ENCODE peak calls at places on chromosomes 1 and 21, in four cellular contexts. M is brain microvascular endothelial cell, V is right cardiac atrium, Z is uterus. A is an unnamed sample.

GRCh38 chr1:116680752-116681151 is 13.2 kb upstream of the IGSF3 start:
- DNase-seq in M (no peak), V (no peak), Z (no peak), A (no peak)

GRCh38 chr1:241964550-241965241 is 7.1 kb downstream of the BECN2 start:
- DNase-seq in M (no peak), V (peak), Z (no peak), A (no peak)

GRCh38 chr21:45699251-45699942 is 55.9 kb downstream of the PCBP3 start:
- DNase-seq in M (no peak), V (no peak), Z (no peak), A (peak)

GRCh38 chr1:88284066-88284465 is 400.0 kb upstream of the PKN2 start:
- DNase-seq in M (no peak), V (no peak), Z (no peak), A (no peak)

GRCh38 chr1:162753998-162754585 is 36.4 kb upstream of the HSD17B7 start:
- DNase-seq in M (no peak), V (no peak), Z (peak), A (no peak)

GRCh38 chr1:158087320-158087927 is 93.3 kb upstream of the CD1D start:
- DNase-seq in M (peak), V (peak), Z (peak), A (peak)

GRCh38 chr1:53316742-53317650 is 10.9 kb downstream of the LRP8 start:
- DNase-seq in M (no peak), V (no peak), Z (no peak), A (no peak)

GRCh38 chr1:245537992-245538391 is 383.2 kb downstream of the KIF26B start:
- DNase-seq in M (peak), V (no peak), Z (no peak), A (no peak)

GRCh38 chr21:27329255-27329851 is 362.5 kb upstream of the ADAMTS5 start:
- DNase-seq in M (no peak), V (no peak), Z (peak), A (no peak)

GRCh38 chr1:227734546-227734857 is 600 bp downstream of the JMJD4 start:
- DNase-seq in M (no peak), V (no peak), Z (no peak), A (no peak)

GRCh38 chr1:245686446-245687030 is 531.8 kb downstream of the KIF26B start:
- DNase-seq in M (no peak), V (no peak), Z (no peak), A (no peak)

GRCh38 chr1:93972341-93972740 is 63.1 kb upstream of the GCLM start:
- DNase-seq in M (no peak), V (no peak), Z (no peak), A (no peak)

GRCh38 chr1:29903767-29904166 is 667.4 kb downstream of the PTPRU start:
- DNase-seq in M (no peak), V (no peak), Z (no peak), A (no peak)

GRCh38 chr1:18351735-18352134 is 129.0 kb upstream of the KLHDC7A start:
- DNase-seq in M (no peak), V (no peak), Z (no peak), A (no peak)

GRCh38 chr1:26951821-26952497 is 8.3 kb downstream of the KDF1 start:
- DNase-seq in M (no peak), V (no peak), Z (no peak), A (no peak)

GRCh38 chr1:114011796-114012195 is 32.5 kb downstream of the OLFML3 start:
- DNase-seq in M (no peak), V (no peak), Z (no peak), A (no peak)

GRCh38 chr1:3319874-3320245 is 134.6 kb upstream of the ARHGEF16 start:
- DNase-seq in M (peak), V (no peak), Z (peak), A (peak)

GRCh38 chr1:44119525-44119924 is 904 bp downstream of the KLF17 start:
- DNase-seq in M (no peak), V (no peak), Z (no peak), A (no peak)

GRCh38 chr21:45981641-45982255 is at the start of gene COL6A1:
- DNase-seq in M (no peak), V (peak), Z (peak), A (no peak)

GRCh38 chr1:233381806-233382205 is 54.3 kb downstream of the MAP3K21 start:
- DNase-seq in M (no peak), V (no peak), Z (no peak), A (no peak)

GRCh38 chr1:108745980-108746381 is 493 bp upstream of the STXBP3 start:
- DNase-seq in M (no peak), V (no peak), Z (no peak), A (no peak)
- H3K4me3 ChIP-seq in M (no peak), V (no peak), Z (peak), A (no peak)

GRCh38 chr1:85621430-85621829 is 40.9 kb downstream of the CCN1 start:
- DNase-seq in M (no peak), V (no peak), Z (no peak), A (no peak)
- H3K4me3 ChIP-seq in M (no peak), V (no peak), Z (no peak), A (no peak)

GRCh38 chr1:203625623-203626189 is 926 bp upstream of the ATP2B4 start:
- DNase-seq in M (peak), V (no peak), Z (peak), A (peak)
- H3K4me3 ChIP-seq in M (no peak), V (no peak), Z (peak), A (peak)

GRCh38 chr1:236253918-236254637 is 27.7 kb downstream of the ERO1B start:
- DNase-seq in M (no peak), V (no peak), Z (no peak), A (no peak)
- H3K4me3 ChIP-seq in M (no peak), V (no peak), Z (no peak), A (no peak)

GRCh38 chr1:209319549-209319948 is 264.0 kb upstream of the CAMK1G start:
- DNase-seq in M (peak), V (no peak), Z (no peak), A (no peak)
- H3K4me3 ChIP-seq in M (no peak), V (no peak), Z (no peak), A (no peak)

GRCh38 chr1:76048194-76048593 is 26.4 kb upstream of the ST6GALNAC3 start:
- DNase-seq in M (no peak), V (no peak), Z (no peak), A (no peak)

GRCh38 chr1:76054357-76054756 is 20.2 kb upstream of the ST6GALNAC3 start:
- DNase-seq in M (no peak), V (no peak), Z (no peak), A (no peak)

GRCh38 chr1:76055987-76056386 is 18.6 kb upstream of the ST6GALNAC3 start:
- DNase-seq in M (no peak), V (no peak), Z (no peak), A (no peak)

DNA sequence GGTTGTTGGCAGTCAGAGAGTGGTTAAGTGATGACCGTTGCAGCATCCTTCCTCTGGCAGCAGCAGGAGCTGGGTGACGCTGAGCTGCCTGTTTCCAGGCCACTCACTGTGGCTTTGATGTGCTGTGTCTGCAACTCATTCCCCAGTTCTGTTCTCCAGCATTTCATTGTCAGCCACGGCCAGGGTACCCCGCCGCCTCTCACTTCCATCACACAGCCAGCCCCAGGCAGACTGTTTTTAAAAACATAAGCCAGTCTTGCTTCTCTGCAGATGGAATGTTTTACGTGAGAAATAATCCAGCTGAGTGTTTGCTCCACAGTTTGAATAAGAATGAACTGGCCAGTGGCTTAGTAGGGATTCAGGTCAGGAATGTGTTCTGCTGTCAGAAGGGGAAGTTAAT is 21.5 kb upstream of the ST6GALNAC3 start:
- DNase-seq in M (no peak), V (no peak), Z (no peak), A (peak)
- H3K4me3 ChIP-seq in M (no peak), V (no peak), Z (no peak), A (no peak)

GRCh38 chr1:205226868-205227583 is 720 bp upstream of the TMCC2 start:
- DNase-seq in M (peak), V (no peak), Z (peak), A (no peak)

GRCh38 chr1:205227584-205228006 is at the start of gene TMCC2:
- DNase-seq in M (peak), V (peak), Z (peak), A (peak)

GRCh38 chr1:205225901-205226765 is 1.6 kb upstream of the TMCC2 start:
- DNase-seq in M (no peak), V (no peak), Z (peak), A (no peak)

GRCh38 chr1:205229399-205229861 is 1.7 kb downstream of the TMCC2 start:
- DNase-seq in M (no peak), V (peak), Z (peak), A (peak)

GRCh38 chr1:205228052-205228451 is 306 bp downstream of the TMCC2 start:
- DNase-seq in M (no peak), V (no peak), Z (no peak), A (no peak)
- H3K4me3 ChIP-seq in M (peak), V (peak), Z (peak), A (peak)

GRCh38 chr1:153310526-153310925 is 2.2 kb downstream of the PGLYRP3 start:
- DNase-seq in M (no peak), V (no peak), Z (no peak), A (no peak)

GRCh38 chr1:153309441-153309840 is 3.3 kb downstream of the PGLYRP3 start:
- DNase-seq in M (no peak), V (no peak), Z (no peak), A (no peak)

GRCh38 chr1:153306303-153307220 is 6.2 kb downstream of the PGLYRP3 start:
- DNase-seq in M (no peak), V (no peak), Z (no peak), A (no peak)

GRCh38 chr1:153307221-153307600 is 5.5 kb downstream of the PGLYRP3 start:
- DNase-seq in M (no peak), V (no peak), Z (no peak), A (no peak)

DNA sequence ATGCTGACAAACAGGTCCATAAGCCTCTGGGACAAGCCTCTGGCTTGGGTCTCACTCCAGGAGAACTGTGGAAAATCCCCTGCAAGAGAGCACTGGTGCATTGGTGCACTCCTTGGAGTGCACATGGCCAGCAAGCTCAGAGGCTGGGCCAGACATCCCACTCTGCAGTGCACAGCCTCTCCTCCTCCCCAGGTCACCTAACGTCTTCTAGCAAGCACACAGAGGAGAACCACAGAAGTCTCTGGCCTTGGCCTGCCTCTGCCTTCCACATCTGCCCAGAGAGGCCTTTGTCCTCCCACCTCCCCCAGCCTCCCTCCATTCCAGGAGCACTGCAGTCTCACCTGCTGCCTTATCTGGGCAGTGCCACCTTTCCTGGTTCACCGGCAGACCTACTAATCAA is 4.2 kb downstream of the PGLYRP3 start:
- DNase-seq in M (no peak), V (no peak), Z (no peak), A (no peak)
- H3K4me3 ChIP-seq in M (no peak), V (no peak), Z (no peak), A (no peak)